ENCODE peak calls at places on chromosome 18, in five cellular contexts. One of them, this sample, is unnamed.

GRCh38 chr18:54129448-54130134 is 94.9 kb downstream of the MBD2 start:
- DNase-seq in body of pancreas: no peak
- DNase-seq in pancreas: no peak
- DNase-seq in NCI-H1417: no peak
- DNase-seq in NCI-H2029: no peak
- DNase-seq in this sample: no peak

GRCh38 chr18:36633961-36634412 is 194.8 kb downstream of the TPGS2 start:
- DNase-seq in body of pancreas: no peak
- DNase-seq in pancreas: no peak
- DNase-seq in NCI-H1417: no peak
- DNase-seq in NCI-H2029: no peak
- DNase-seq in this sample: peak

GRCh38 chr18:26547302-26548143 is 830 bp downstream of the KCTD1 start:
- DNase-seq in body of pancreas: peak
- DNase-seq in pancreas: peak
- DNase-seq in NCI-H1417: no peak
- DNase-seq in NCI-H2029: no peak
- DNase-seq in this sample: no peak

GRCh38 chr18:76708727-76709353 is 113.5 kb upstream of the ZNF236 start:
- DNase-seq in body of pancreas: no peak
- DNase-seq in pancreas: no peak
- DNase-seq in NCI-H1417: no peak
- DNase-seq in NCI-H2029: no peak
- DNase-seq in this sample: no peak

GRCh38 chr18:58580078-58580477 is 48.8 kb downstream of the ALPK2 start:
- DNase-seq in body of pancreas: no peak
- DNase-seq in pancreas: no peak
- DNase-seq in NCI-H1417: no peak
- DNase-seq in NCI-H2029: no peak
- DNase-seq in this sample: no peak

GRCh38 chr18:7789853-7790552 is 222.9 kb downstream of the PTPRM start:
- DNase-seq in body of pancreas: no peak
- DNase-seq in pancreas: peak
- DNase-seq in NCI-H1417: peak
- DNase-seq in NCI-H2029: peak
- DNase-seq in this sample: peak

GRCh38 chr18:56509656-56510055 is 128.7 kb downstream of the TXNL1 start:
- DNase-seq in body of pancreas: no peak
- DNase-seq in pancreas: no peak
- DNase-seq in NCI-H1417: no peak
- DNase-seq in NCI-H2029: no peak
- DNase-seq in this sample: no peak

GRCh38 chr18:11955299-11956029 is 25.8 kb upstream of the IMPA2 start:
- DNase-seq in body of pancreas: peak
- DNase-seq in pancreas: peak
- DNase-seq in NCI-H1417: no peak
- DNase-seq in NCI-H2029: peak
- DNase-seq in this sample: peak

GRCh38 chr18:32470136-32470712 is 458 bp downstream of the GAREM1 start:
- DNase-seq in body of pancreas: peak
- DNase-seq in pancreas: peak
- DNase-seq in NCI-H1417: peak
- DNase-seq in NCI-H2029: no peak
- DNase-seq in this sample: no peak

GRCh38 chr18:23107718-23108117 is 27.6 kb upstream of the CABLES1 start:
- DNase-seq in body of pancreas: no peak
- DNase-seq in pancreas: no peak
- DNase-seq in NCI-H1417: no peak
- DNase-seq in NCI-H2029: no peak
- DNase-seq in this sample: no peak

GRCh38 chr18:77134611-77135010 is 2.0 kb upstream of the MBP start:
- DNase-seq in body of pancreas: no peak
- DNase-seq in pancreas: no peak
- DNase-seq in NCI-H1417: no peak
- DNase-seq in NCI-H2029: no peak
- DNase-seq in this sample: no peak

GRCh38 chr18:30271716-30272115 is 770.8 kb downstream of the DSC3 start:
- DNase-seq in body of pancreas: no peak
- DNase-seq in pancreas: no peak
- DNase-seq in NCI-H1417: peak
- DNase-seq in NCI-H2029: no peak
- DNase-seq in this sample: peak

GRCh38 chr18:22469061-22469689 is 51.5 kb upstream of the CTAGE1 start:
- DNase-seq in body of pancreas: no peak
- DNase-seq in pancreas: no peak
- DNase-seq in NCI-H1417: no peak
- DNase-seq in NCI-H2029: no peak
- DNase-seq in this sample: no peak

GRCh38 chr18:12470382-12471090 is 62.8 kb downstream of the PRELID3A start:
- DNase-seq in body of pancreas: no peak
- DNase-seq in pancreas: no peak
- DNase-seq in NCI-H1417: no peak
- DNase-seq in NCI-H2029: no peak
- DNase-seq in this sample: no peak

GRCh38 chr18:48409591-48410094 is 460 bp upstream of the ZBTB7C start:
- DNase-seq in body of pancreas: peak
- DNase-seq in pancreas: peak
- DNase-seq in NCI-H1417: peak
- DNase-seq in NCI-H2029: no peak
- DNase-seq in this sample: no peak

GRCh38 chr18:79954791-79955190 is 3.3 kb upstream of the SLC66A2 start:
- DNase-seq in body of pancreas: peak
- DNase-seq in pancreas: no peak
- DNase-seq in NCI-H1417: no peak
- DNase-seq in NCI-H2029: no peak
- DNase-seq in this sample: no peak

GRCh38 chr18:26386002-26386401 is 159.8 kb downstream of the TAF4B start:
- DNase-seq in body of pancreas: no peak
- DNase-seq in pancreas: no peak
- DNase-seq in NCI-H1417: no peak
- DNase-seq in NCI-H2029: no peak
- DNase-seq in this sample: no peak

GRCh38 chr18:11821208-11821607 is 30.0 kb upstream of the CHMP1B start:
- DNase-seq in body of pancreas: no peak
- DNase-seq in pancreas: no peak
- DNase-seq in NCI-H1417: no peak
- DNase-seq in NCI-H2029: no peak
- DNase-seq in this sample: no peak

GRCh38 chr18:22547807-22548561 is 130.3 kb upstream of the CTAGE1 start:
- DNase-seq in body of pancreas: no peak
- DNase-seq in pancreas: no peak
- DNase-seq in NCI-H1417: no peak
- DNase-seq in NCI-H2029: no peak
- DNase-seq in this sample: no peak

GRCh38 chr18:2411381-2411977 is 159.8 kb downstream of the METTL4 start:
- DNase-seq in body of pancreas: no peak
- DNase-seq in pancreas: no peak
- DNase-seq in NCI-H1417: no peak
- DNase-seq in NCI-H2029: no peak
- DNase-seq in this sample: no peak

GRCh38 chr18:75531851-75532241 is 104.3 kb upstream of the SMIM21 start:
- DNase-seq in body of pancreas: no peak
- DNase-seq in pancreas: no peak
- DNase-seq in NCI-H1417: no peak
- DNase-seq in NCI-H2029: no peak
- DNase-seq in this sample: no peak

GRCh38 chr18:58525517-58525916 is 103.4 kb downstream of the ALPK2 start:
- DNase-seq in body of pancreas: no peak
- DNase-seq in pancreas: no peak
- DNase-seq in NCI-H1417: no peak
- DNase-seq in NCI-H2029: no peak
- DNase-seq in this sample: no peak

GRCh38 chr18:73564073-73564472 is 583.6 kb downstream of the FBXO15 start:
- DNase-seq in body of pancreas: no peak
- DNase-seq in pancreas: no peak
- DNase-seq in NCI-H1417: no peak
- DNase-seq in NCI-H2029: no peak
- DNase-seq in this sample: no peak

GRCh38 chr18:62348474-62348873 is 23.4 kb downstream of the TNFRSF11A start:
- DNase-seq in body of pancreas: no peak
- DNase-seq in pancreas: no peak
- DNase-seq in NCI-H1417: no peak
- DNase-seq in NCI-H2029: no peak
- DNase-seq in this sample: no peak

GRCh38 chr18:11963991-11964484 is 17.3 kb upstream of the IMPA2 start:
- DNase-seq in body of pancreas: no peak
- DNase-seq in pancreas: no peak
- DNase-seq in NCI-H1417: no peak
- DNase-seq in NCI-H2029: no peak
- DNase-seq in this sample: no peak

GRCh38 chr18:79857082-79857661 is 59.4 kb downstream of the KCNG2 start:
- DNase-seq in body of pancreas: no peak
- DNase-seq in pancreas: no peak
- DNase-seq in NCI-H1417: no peak
- DNase-seq in NCI-H2029: no peak
- DNase-seq in this sample: no peak

GRCh38 chr18:25097119-25098114 is 254.5 kb downstream of the ZNF521 start:
- DNase-seq in body of pancreas: no peak
- DNase-seq in pancreas: no peak
- DNase-seq in NCI-H1417: no peak
- DNase-seq in NCI-H2029: no peak
- DNase-seq in this sample: no peak

GRCh38 chr18:48928787-48929186 is 22.0 kb downstream of the SMAD7 start:
- DNase-seq in body of pancreas: peak
- DNase-seq in pancreas: no peak
- DNase-seq in NCI-H1417: peak
- DNase-seq in NCI-H2029: peak
- DNase-seq in this sample: peak

GRCh38 chr18:58603365-58604067 is 25.4 kb downstream of the ALPK2 start:
- DNase-seq in body of pancreas: no peak
- DNase-seq in pancreas: no peak
- DNase-seq in NCI-H1417: peak
- DNase-seq in NCI-H2029: no peak
- DNase-seq in this sample: no peak

GRCh38 chr18:33483908-33484307 is 43.4 kb upstream of the CCDC178 start:
- DNase-seq in body of pancreas: no peak
- DNase-seq in pancreas: no peak
- DNase-seq in NCI-H1417: no peak
- DNase-seq in NCI-H2029: no peak
- DNase-seq in this sample: no peak

GRCh38 chr18:39752351-39752750 is 2186.8 kb upstream of the CELF4 start:
- DNase-seq in body of pancreas: no peak
- DNase-seq in pancreas: no peak
- DNase-seq in NCI-H1417: no peak
- DNase-seq in NCI-H2029: no peak
- DNase-seq in this sample: no peak

GRCh38 chr18:76428396-76429261 is 66.4 kb downstream of the ZNF516 start:
- DNase-seq in body of pancreas: no peak
- DNase-seq in pancreas: no peak
- DNase-seq in NCI-H1417: no peak
- DNase-seq in NCI-H2029: no peak
- DNase-seq in this sample: no peak

GRCh38 chr18:36212301-36212977 is 25.1 kb downstream of the MOCOS start:
- DNase-seq in body of pancreas: no peak
- DNase-seq in pancreas: no peak
- DNase-seq in NCI-H1417: no peak
- DNase-seq in NCI-H2029: no peak
- DNase-seq in this sample: no peak

GRCh38 chr18:42045346-42045745 is 90.3 kb downstream of the PIK3C3 start:
- DNase-seq in body of pancreas: no peak
- DNase-seq in pancreas: no peak
- DNase-seq in NCI-H1417: no peak
- DNase-seq in NCI-H2029: no peak
- DNase-seq in this sample: no peak

GRCh38 chr18:46072959-46073358 is 899 bp upstream of the PSTPIP2 start:
- DNase-seq in body of pancreas: no peak
- DNase-seq in pancreas: no peak
- DNase-seq in NCI-H1417: no peak
- DNase-seq in NCI-H2029: no peak
- DNase-seq in this sample: no peak

GRCh38 chr18:35376393-35376741 is 770 bp downstream of the ZNF396 start:
- DNase-seq in body of pancreas: peak
- DNase-seq in pancreas: peak
- DNase-seq in NCI-H1417: no peak
- DNase-seq in NCI-H2029: no peak
- DNase-seq in this sample: peak